ENCODE peak calls at places on chromosomes 6 and 20, in nine cellular contexts. T, S, K, N, L, X, H, F and J are unnamed samples.

GRCh38 chr6:134080171-134080795 is 27.9 kb upstream of the SLC2A12 start:
- DNase-seq in L (no peak), T (no peak), S (no peak), H (no peak), F (no peak), X (no peak), N (no peak), K (no peak), J (peak)

GRCh38 chr6:143225929-143226328 is 165.2 kb downstream of the AIG1 start:
- DNase-seq in N (no peak), S (no peak), T (no peak), X (no peak), K (no peak), H (no peak), F (no peak), L (no peak), J (no peak)

GRCh38 chr6:25311251-25311910 is 32.2 kb downstream of the CARMIL1 start:
- DNase-seq in X (no peak), H (no peak), L (peak), T (peak), F (no peak), S (no peak), K (no peak), N (no peak), J (no peak)

GRCh38 chr20:57501461-57502330 is 23.2 kb downstream of the CTCFL start:
- DNase-seq in H (no peak), X (no peak), L (peak), F (no peak), K (no peak), S (no peak), N (no peak), T (peak), J (peak)

GRCh38 chr6:36373368-36374009 is 14.0 kb downstream of the ETV7 start:
- DNase-seq in F (no peak), N (no peak), K (no peak), X (no peak), H (no peak), S (no peak), L (peak), T (peak), J (no peak)

GRCh38 chr6:161242779-161243693 is 30.8 kb downstream of the AGPAT4 start:
- DNase-seq in H (no peak), X (no peak), F (no peak), N (no peak), T (no peak), S (no peak), L (no peak), K (peak), J (no peak)

GRCh38 chr6:71139249-71139648 is 149.4 kb upstream of the OGFRL1 start:
- DNase-seq in K (no peak), T (no peak), L (peak), X (no peak), F (no peak), H (no peak), N (no peak), S (no peak), J (peak)

GRCh38 chr6:113301651-113302050 is 555.5 kb upstream of the MARCKS start:
- DNase-seq in K (no peak), F (no peak), T (no peak), S (no peak), H (no peak), L (peak), N (no peak), X (no peak), J (no peak)

GRCh38 chr6:75283907-75284284 is 696 bp downstream of the TMEM30A start:
- DNase-seq in X (no peak), N (no peak), H (peak), T (peak), L (no peak), K (no peak), F (no peak), S (no peak), J (peak)

GRCh38 chr20:13142143-13142542 is 78.9 kb upstream of the ISM1 start:
- DNase-seq in H (no peak), F (no peak), S (no peak), X (no peak), T (no peak), L (peak), N (no peak), K (no peak), J (no peak)

GRCh38 chr6:159915397-159915796 is 24.6 kb downstream of the MAS1 start:
- DNase-seq in N (no peak), T (no peak), K (no peak), L (no peak), F (no peak), H (no peak), X (no peak), S (no peak), J (no peak)

GRCh38 chr6:135722679-135723078 is 128.8 kb upstream of the PDE7B start:
- DNase-seq in T (no peak), L (peak), K (no peak), N (no peak), F (no peak), H (no peak), X (no peak), S (no peak), J (no peak)

GRCh38 chr6:138001750-138002349 is 105.4 kb downstream of the PERP start:
- DNase-seq in X (peak), T (peak), L (peak), N (peak), F (peak), K (no peak), H (peak), S (peak), J (peak)

GRCh38 chr6:135451617-135452190 is 45.8 kb downstream of the AHI1 start:
- DNase-seq in X (no peak), K (no peak), H (peak), F (no peak), N (no peak), T (peak), L (peak), S (no peak), J (peak)

GRCh38 chr6:135753196-135753595 is 98.3 kb upstream of the PDE7B start:
- DNase-seq in T (no peak), L (no peak), S (no peak), X (no peak), F (no peak), N (no peak), K (no peak), H (no peak), J (no peak)

GRCh38 chr20:48738399-48739304 is 89.1 kb downstream of the PREX1 start:
- DNase-seq in K (no peak), F (peak), X (no peak), N (no peak), T (no peak), L (no peak), S (no peak), H (peak), J (peak)

GRCh38 chr6:37524025-37524647 is 24.4 kb upstream of the CCDC167 start:
- DNase-seq in L (peak), X (no peak), T (no peak), H (no peak), S (no peak), K (no peak), F (no peak), N (no peak), J (no peak)

GRCh38 chr6:113328886-113329381 is 528.2 kb upstream of the MARCKS start:
- DNase-seq in L (no peak), K (no peak), N (no peak), H (no peak), S (no peak), F (no peak), T (no peak), X (no peak), J (no peak)

GRCh38 chr20:46128310-46129151 is 10.4 kb downstream of the CD40 start:
- DNase-seq in L (no peak), N (peak), S (no peak), K (peak), F (no peak), X (no peak), H (peak), T (peak), J (no peak)